ENCODE peak calls at places on chromosomes 16 and 17, in eight cellular contexts. N is ascending aorta, S is gastrocnemius medialis, V is Peyer's patch, A is heart left ventricle, M is MM.1S, U is PC-9, I is tibial nerve. Q is an unnamed sample. For H3K36me3, the result is how much of the 10 kb centered on the place peaks cover.

GRCh38 chr17:64259922-64260321 is 3.1 kb downstream of the TEX2 start:
- DNase-seq in S (no peak), I (no peak), A (no peak), M (no peak), V (no peak), N (no peak), U (no peak), Q (no peak)

GRCh38 chr17:1516403-1517161 is at the start of gene INPP5K:
- DNase-seq in I (peak), A (peak), V (peak), N (peak), M (peak), U (peak), S (peak), Q (peak)

GRCh38 chr17:44221072-44221861 is 1.8 kb upstream of the UBTF start:
- DNase-seq in V (peak), M (peak), S (peak), A (peak), U (peak), I (peak), N (no peak), Q (peak)

GRCh38 chr17:82320956-82321927 is 3.8 kb upstream of the CD7 start:
- DNase-seq in A (no peak), N (no peak), I (no peak), S (no peak), V (no peak), M (no peak), U (peak), Q (no peak)

GRCh38 chr17:64491034-64491860 is 5.6 kb downstream of the POLG2 start:
- DNase-seq in S (no peak), U (peak), I (no peak), A (no peak), V (peak), N (no peak), M (peak), Q (no peak)

GRCh38 chr17:74979408-74980146 is 7.0 kb upstream of the HID1 start:
- DNase-seq in M (no peak), V (no peak), S (no peak), N (no peak), U (no peak), A (no peak), I (no peak), Q (no peak)

GRCh38 chr17:67376509-67376891 is 581 bp upstream of the PITPNC1 start:
- DNase-seq in V (no peak), M (peak), A (no peak), I (peak), U (no peak), S (no peak), N (no peak), Q (no peak)

GRCh38 chr16:25124503-25124902 is 13.0 kb downstream of the LCMT1 start:
- DNase-seq in N (no peak), S (no peak), A (no peak), V (no peak), U (no peak), M (no peak), I (no peak), Q (no peak)

GRCh38 chr17:802481-802880 is 20.3 kb downstream of the MRM3 start:
- DNase-seq in I (no peak), S (no peak), V (no peak), A (peak), U (no peak), N (no peak), M (no peak), Q (no peak)

GRCh38 chr16:31093132-31093703 is 1.4 kb downstream of the VKORC1 start:
- DNase-seq in V (peak), S (no peak), U (no peak), A (peak), N (no peak), M (no peak), I (no peak), Q (no peak)

GRCh38 chr16:82965808-82966207 is 339.0 kb downstream of the CDH13 start:
- DNase-seq in A (no peak), I (no peak), M (no peak), U (no peak), V (no peak), N (no peak), S (no peak), Q (no peak)

GRCh38 chr17:45098869-45099616 is 33.3 kb downstream of the PLCD3 start:
- DNase-seq in V (peak), S (peak), U (peak), I (peak), N (peak), M (peak), A (peak), Q (peak)

GRCh38 chr17:48054238-48055185 is 6.4 kb downstream of the NFE2L1 start:
- DNase-seq in M (no peak), I (peak), U (no peak), A (peak), V (no peak), S (peak), N (no peak), Q (peak)

GRCh38 chr16:59634951-59635350 is 900.8 kb upstream of the GOT2 start:
- DNase-seq in U (no peak), A (no peak), M (no peak), I (no peak), V (no peak), S (no peak), N (no peak), Q (no peak)

GRCh38 chr17:81737947-81738800 is 26.1 kb downstream of the SLC25A10 start:
- DNase-seq in S (no peak), N (no peak), M (no peak), I (no peak), U (no peak), V (no peak), A (no peak), Q (no peak)

GRCh38 chr16:10979717-10980601 is 35.6 kb downstream of the CLEC16A start:
- DNase-seq in N (peak), I (no peak), M (no peak), S (peak), U (no peak), A (no peak), V (no peak), Q (no peak)

GRCh38 chr16:24111903-24112302 is 144.2 kb upstream of the CACNG3 start:
- DNase-seq in S (no peak), U (no peak), V (no peak), I (no peak), M (no peak), N (no peak), A (no peak), Q (no peak)

GRCh38 chr16:31472559-31473203 is 729 bp downstream of the TGFB1I1 start:
- DNase-seq in U (peak), N (peak), S (peak), I (peak), V (peak), M (no peak), A (peak), Q (peak)

GRCh38 chr17:82287849-82288601 is 14.5 kb upstream of the CSNK1D start:
- DNase-seq in V (peak), I (no peak), N (no peak), M (no peak), S (peak), U (peak), A (peak), Q (peak)

GRCh38 chr17:79233916-79234551 is 159.4 kb downstream of the ENGASE start:
- DNase-seq in I (no peak), S (no peak), A (no peak), N (no peak), U (no peak), M (no peak), V (no peak), Q (no peak)

GRCh38 chr17:75909051-75909811 is 4.5 kb upstream of the MRPL38 start:
- DNase-seq in M (peak), N (no peak), I (no peak), V (peak), S (no peak), U (no peak), A (no peak), Q (no peak)

GRCh38 chr16:28093383-28093725 is 29.8 kb upstream of the GSG1L start:
- DNase-seq in M (no peak), U (no peak), V (peak), S (no peak), I (no peak), A (no peak), N (no peak), Q (no peak)

GRCh38 chr17:65137076-65137935 is at the start of gene RGS9:
- DNase-seq in V (peak), I (peak), N (peak), A (peak), M (peak), S (peak), U (peak), Q (peak)

GRCh38 chr16:75074920-75075687 is 41.5 kb downstream of the LDHD start:
- DNase-seq in U (no peak), M (peak), V (no peak), A (no peak), S (no peak), N (peak), I (no peak), Q (no peak)

GRCh38 chr16:81778861-81779539 is at the start of gene PLCG2:
- DNase-seq in A (peak), N (no peak), V (peak), U (peak), I (no peak), M (peak), S (peak), Q (peak)

GRCh38 chr17:39622380-39623006 is 4.3 kb upstream of the PPP1R1B start:
- DNase-seq in S (no peak), N (no peak), U (no peak), I (no peak), A (no peak), V (no peak), M (peak), Q (no peak)

GRCh38 chr17:48463531-48463930 is 33.5 kb upstream of the SKAP1 start:
- DNase-seq in U (no peak), M (no peak), N (no peak), I (no peak), A (no peak), V (no peak), S (no peak), Q (no peak)

GRCh38 chr16:65521685-65522338 is 399.9 kb upstream of the CDH11 start:
- DNase-seq in N (no peak), A (no peak), M (no peak), V (no peak), S (no peak), U (no peak), I (no peak), Q (no peak)

GRCh38 chr17:41131979-41132378 is 8.0 kb upstream of the KRTAP4-12 start:
- DNase-seq in N (no peak), M (no peak), S (no peak), A (no peak), U (peak), V (no peak), I (no peak), Q (no peak)

GRCh38 chr17:75899767-75900468 is 3.2 kb upstream of the TRIM65 start:
- DNase-seq in A (no peak), V (peak), U (no peak), I (no peak), N (no peak), S (no peak), M (no peak), Q (no peak)

GRCh38 chr17:59706900-59707181 is 389 bp downstream of the PTRH2 start:
- DNase-seq in I (no peak), N (no peak), U (no peak), S (no peak), A (no peak), M (no peak), V (no peak), Q (no peak)

GRCh38 chr16:82358601-82359221 is 188.7 kb upstream of the MPHOSPH6 start:
- DNase-seq in A (no peak), V (no peak), S (no peak), I (no peak), U (no peak), M (no peak), N (no peak), Q (no peak)

GRCh38 chr17:64627797-64628196 is 34.3 kb downstream of the SMURF2 start:
- DNase-seq in S (no peak), A (no peak), I (no peak), M (no peak), U (no peak), N (no peak), V (no peak), Q (no peak)

GRCh38 chr16:30068750-30069574 is 3.4 kb downstream of the ALDOA start:
- DNase-seq in V (peak), U (peak), A (no peak), N (no peak), I (no peak), M (peak), S (no peak), Q (no peak)

GRCh38 chr17:45031231-45032149 is 19.9 kb downstream of the DCAKD start:
- DNase-seq in N (no peak), M (no peak), I (no peak), V (no peak), S (no peak), U (no peak), A (no peak), Q (no peak)

GRCh38 chr16:18932243-18932997 is 6.2 kb upstream of the SMG1 start:
- DNase-seq in S (peak), N (peak), U (no peak), V (no peak), A (no peak), I (no peak), M (no peak), Q (no peak)

GRCh38 chr17:71519285-71519684 is 601.5 kb upstream of the SOX9 start:
- DNase-seq in M (no peak), S (no peak), V (no peak), N (no peak), A (no peak), U (no peak), I (no peak), Q (no peak)

DNA sequence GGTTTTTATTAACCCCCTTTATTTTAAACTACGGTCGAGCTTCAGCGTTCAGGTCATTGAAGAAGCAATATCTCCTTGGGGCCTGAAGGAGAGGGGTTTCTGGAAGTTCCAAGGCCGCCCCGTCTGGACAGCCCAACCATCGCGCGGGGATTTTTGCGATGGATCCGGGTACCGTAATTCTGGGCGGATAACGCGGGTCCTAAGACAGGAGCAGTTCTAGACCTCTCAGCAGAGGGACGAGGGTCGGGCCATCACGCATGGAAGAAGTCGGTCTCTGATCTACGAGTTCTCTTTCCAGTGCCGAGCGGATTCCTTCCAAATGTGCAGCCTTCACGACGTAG is 3.6 kb downstream of the BORCS6 start:
- DNase-seq in U (no peak), N (no peak), A (no peak), M (no peak), S (no peak), V (no peak), I (no peak), Q (no peak)
- TF ChIP-seq CTCF in U (peak), N (peak), A (peak), M (no peak), S (no peak), V (no peak), I (peak), Q (no peak)

DNA sequence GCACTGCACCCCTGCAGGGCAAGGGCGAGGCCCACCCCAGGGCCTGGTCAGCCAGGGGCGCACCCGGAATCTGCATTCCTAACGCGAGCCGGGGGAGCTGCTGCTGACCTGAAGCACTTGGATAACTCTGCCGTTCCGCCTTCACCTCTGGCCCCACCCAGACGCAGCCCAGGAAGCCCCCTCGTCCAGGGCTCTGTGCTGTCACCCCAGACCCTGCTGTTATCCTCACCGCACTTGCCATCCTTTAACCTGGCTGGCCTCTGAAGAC is 13.3 kb upstream of the PABPN1L start:
- DNase-seq in N (no peak), I (no peak), A (no peak), M (no peak), V (no peak), U (no peak), S (no peak), Q (no peak)
- H3K36me3 ChIP-seq in N (under half), I (under half), A (half or more), M (under half), V (under half), U (under half), S (under half), Q (half or more)

GRCh38 chr17:15464211-15464610 is 3.2 kb downstream of the CDRT4 start:
- DNase-seq in I (no peak), V (no peak), U (no peak), N (no peak), A (no peak), M (no peak), S (no peak), Q (no peak)
- TF ChIP-seq CTCF in I (no peak), V (no peak), U (no peak), N (no peak), A (no peak), M (no peak), S (no peak), Q (no peak)

GRCh38 chr16:58187092-58187491 is 10.8 kb downstream of the CSNK2A2 start:
- DNase-seq in M (no peak), U (no peak), V (no peak), N (no peak), S (no peak), I (no peak), A (no peak), Q (no peak)

GRCh38 chr16:58186176-58186944 is 11.5 kb downstream of the CSNK2A2 start:
- DNase-seq in U (no peak), N (no peak), V (no peak), S (no peak), I (no peak), A (no peak), M (no peak), Q (no peak)

DNA sequence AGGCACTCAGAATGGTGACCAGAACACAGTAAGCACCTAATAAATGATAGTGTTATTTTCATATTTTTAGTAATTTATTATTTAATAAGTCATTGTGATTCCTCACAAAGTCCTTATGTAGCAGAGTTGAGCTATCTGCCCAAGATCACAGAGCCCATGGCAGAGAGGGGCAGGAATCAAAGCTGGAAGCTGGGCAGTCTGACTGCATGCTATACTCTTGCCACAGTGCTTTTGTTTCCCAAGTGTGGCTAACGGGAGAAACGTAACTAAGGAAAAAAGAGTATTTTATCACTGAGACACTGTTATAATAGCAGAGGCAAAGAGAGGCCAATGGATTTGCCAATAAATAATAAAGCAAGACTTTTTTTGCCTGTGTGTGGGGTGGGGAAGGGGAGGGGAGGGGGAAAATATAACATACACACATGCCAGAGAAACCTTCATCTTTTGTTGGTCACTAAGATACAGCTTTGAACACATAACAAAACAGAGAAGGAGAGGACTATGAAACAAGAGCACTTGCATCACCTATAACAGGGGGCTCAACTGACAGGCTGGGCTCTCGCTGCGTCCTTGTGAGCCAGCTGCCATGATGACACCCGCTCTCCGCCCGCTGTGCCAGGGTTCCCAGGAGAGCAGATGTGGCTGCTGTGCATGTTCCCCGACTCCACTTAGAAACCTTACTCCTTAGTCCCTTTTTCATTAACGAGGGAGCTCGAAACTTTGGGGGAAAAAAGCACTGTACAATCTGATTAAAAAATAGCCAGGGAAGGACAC is 10.1 kb downstream of the CSNK2A2 start:
- DNase-seq in V (no peak), I (no peak), U (no peak), M (no peak), S (peak), N (no peak), A (peak), Q (no peak)
- H3K36me3 ChIP-seq in V (half or more), I (half or more), U (half or more), M (under half), S (under half), N (under half), A (under half), Q (half or more)

DNA sequence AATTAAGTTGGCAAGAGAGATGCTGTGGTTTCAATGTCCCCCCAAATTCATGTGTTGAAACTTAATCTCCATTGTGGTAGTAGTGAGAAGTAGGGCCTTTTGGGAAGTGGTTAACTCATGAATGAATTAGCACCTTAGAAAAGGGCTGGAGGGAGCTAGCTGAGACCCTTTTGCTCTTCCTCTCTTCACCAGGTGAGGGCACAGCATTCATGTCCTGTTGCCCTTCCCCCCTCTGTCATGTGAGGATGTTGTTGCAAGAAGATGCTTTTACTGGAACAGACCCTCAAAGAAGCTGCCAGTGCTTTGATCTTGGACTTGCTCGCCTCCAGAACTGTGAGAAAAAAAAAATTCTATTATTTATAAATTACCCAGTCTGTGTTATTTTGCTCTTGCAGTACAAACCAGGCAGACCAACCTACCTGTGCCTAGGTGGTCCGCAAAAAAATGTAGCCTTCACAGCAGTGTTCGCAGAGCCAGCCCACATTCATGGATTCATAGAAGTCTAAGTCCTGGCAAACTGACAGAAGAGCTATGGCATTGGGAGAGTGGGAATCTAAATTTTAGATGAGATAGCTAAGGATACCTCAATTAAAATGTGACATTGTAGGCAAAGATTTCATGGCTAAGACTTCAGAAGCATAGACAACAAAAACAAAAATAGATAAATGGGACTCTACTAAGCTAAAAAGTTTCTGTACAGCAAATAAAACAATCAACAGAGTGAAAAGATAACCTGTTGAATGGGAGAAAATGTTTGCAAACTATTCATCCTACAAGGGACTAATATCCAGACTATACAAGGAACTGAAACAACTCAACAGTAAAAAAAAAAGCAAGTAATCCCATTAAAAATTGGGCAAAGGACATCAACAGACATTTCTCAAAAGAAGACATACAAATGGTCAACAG is 32.0 kb upstream of the ABCA5 start:
- DNase-seq in U (no peak), V (no peak), A (no peak), N (no peak), I (no peak), M (peak), S (no peak), Q (no peak)
- TF ChIP-seq CTCF in U (no peak), V (no peak), A (no peak), N (no peak), I (no peak), M (peak), S (no peak), Q (no peak)

DNA sequence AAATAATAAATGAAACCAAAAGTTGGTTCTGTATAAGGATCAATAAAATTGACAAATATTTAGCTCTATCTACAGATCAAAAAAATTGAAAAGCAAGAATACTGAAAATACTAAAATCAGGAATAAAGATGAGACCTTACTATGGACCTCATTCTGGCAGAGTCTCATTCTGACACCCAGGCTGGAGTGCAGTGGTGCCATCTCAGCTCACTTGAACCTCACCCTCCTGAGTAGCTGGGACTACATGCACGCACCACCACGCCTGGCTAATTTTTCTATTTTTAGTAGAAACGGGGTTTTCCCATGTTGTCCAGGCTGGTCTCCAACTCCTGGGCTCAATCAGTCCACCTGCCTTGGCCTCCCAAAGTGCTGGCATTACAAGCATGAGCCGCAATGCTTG is 22.0 kb upstream of the KREMEN2 start:
- DNase-seq in N (no peak), V (no peak), M (no peak), I (no peak), U (no peak), A (no peak), S (no peak), Q (no peak)
- H3K36me3 ChIP-seq in N (under half), V (half or more), M (under half), I (half or more), U (under half), A (half or more), S (half or more), Q (half or more)

Q was measured in left ventricle myocardium inferior.